ENCODE peak calls at places on chromosomes 12 and 14, in seven cellular contexts. M is uterus, N is suprapubic skin, H is HCT116, Z is gastrocnemius medialis, K is stomach, E is tibial nerve. J is an unnamed sample.
A peak's percentile ranks its signal among the peaks of the same experiment; 100 is the strongest.

GRCh38 chr12:79016181-79016580 is 151.6 kb downstream of the SYT1 start:
- DNase-seq in K (no peak), E (no peak), N (no peak), M (no peak), H (no peak), Z (no peak), J (no peak)

GRCh38 chr14:62431496-62431895 is 613.8 kb downstream of the KCNH5 start:
- DNase-seq in Z (no peak), E (no peak), H (no peak), K (no peak), N (no peak), M (no peak), J (no peak)

GRCh38 chr12:10783252-10783651 is 19.2 kb downstream of the TAS2R7 start:
- DNase-seq in N (no peak), H (no peak), E (no peak), M (no peak), K (no peak), Z (no peak), J (no peak)

GRCh38 chr12:53999596-54000104 is 311 bp upstream of the HOXC9 start:
- DNase-seq in K (no peak), H (peak; percentile 75), E (peak; percentile 84), Z (peak; percentile 84), M (no peak), N (peak; percentile 87), J (no peak)

GRCh38 chr12:6963741-6964446 is 6.6 kb downstream of the PHB2 start:
- DNase-seq in H (no peak), M (no peak), N (peak; percentile 75), Z (peak; percentile 19), E (no peak), K (no peak), J (peak; percentile 39)

GRCh38 chr12:115998119-115998633 is 279.3 kb downstream of the MED13L start:
- DNase-seq in N (no peak), M (no peak), Z (no peak), H (peak; percentile 32), E (no peak), K (no peak), J (no peak)

GRCh38 chr12:66602483-66603143 is 76.3 kb downstream of the GRIP1 start:
- DNase-seq in K (no peak), E (no peak), N (no peak), M (no peak), H (no peak), Z (no peak), J (no peak)

GRCh38 chr14:57066887-57067513 is 201.7 kb downstream of the EXOC5 start:
- DNase-seq in M (no peak), Z (no peak), H (peak; percentile 12), E (no peak), K (peak; percentile 48), N (no peak), J (peak; percentile 25)

GRCh38 chr12:7694556-7694955 is 1.0 kb downstream of the GDF3 start:
- DNase-seq in K (no peak), E (no peak), M (no peak), H (no peak), N (no peak), Z (no peak), J (no peak)

GRCh38 chr12:65335021-65335714 is 56.7 kb downstream of the MSRB3 start:
- DNase-seq in M (peak; percentile 79), Z (peak; percentile 12), E (peak; percentile 10), K (no peak), N (no peak), H (peak; percentile 76), J (peak; percentile 64)

GRCh38 chr12:9244894-9245293 is 36.7 kb upstream of the PZP start:
- DNase-seq in M (peak; percentile 28), E (no peak), N (no peak), K (no peak), Z (no peak), H (no peak), J (no peak)

GRCh38 chr12:47165934-47166333 is 86.2 kb upstream of the AMIGO2 start:
- DNase-seq in K (no peak), E (no peak), M (peak; percentile 48), N (no peak), H (no peak), Z (no peak), J (no peak)

GRCh38 chr12:104751594-104751993 is 206.5 kb downstream of the SLC41A2 start:
- DNase-seq in Z (no peak), K (no peak), H (no peak), M (no peak), E (no peak), N (no peak), J (no peak)

GRCh38 chr12:8860165-8860961 is 37.9 kb downstream of the A2ML1 start:
- DNase-seq in K (peak; percentile 34), H (peak; percentile 27), N (no peak), E (peak; percentile 52), M (peak; percentile 23), Z (peak; percentile 19), J (peak; percentile 29)

GRCh38 chr12:116591608-116592115 is 32.5 kb downstream of the MAP1LC3B2 start:
- DNase-seq in N (no peak), Z (no peak), H (no peak), K (no peak), M (no peak), E (no peak), J (no peak)

GRCh38 chr12:123119808-123120207 is 31.1 kb downstream of the PITPNM2 start:
- DNase-seq in K (no peak), H (no peak), Z (no peak), E (no peak), M (no peak), N (no peak), J (no peak)

GRCh38 chr14:33393895-33394405 is 455.3 kb downstream of the NPAS3 start:
- DNase-seq in E (no peak), Z (no peak), N (no peak), M (no peak), H (no peak), K (no peak), J (no peak)

GRCh38 chr12:98397323-98398105 is 117.9 kb upstream of the TMPO start:
- DNase-seq in Z (peak; percentile 58), M (peak; percentile 68), H (peak; percentile 80), N (peak; percentile 84), E (peak; percentile 78), K (peak; percentile 84), J (peak; percentile 88)

GRCh38 chr12:124543052-124543590 is 24.3 kb downstream of the NCOR2 start:
- DNase-seq in H (no peak), Z (no peak), M (no peak), E (no peak), K (no peak), N (peak; percentile 83), J (no peak)

GRCh38 chr14:106442857-106443256 is 916.5 kb downstream of the TMEM121 start:
- DNase-seq in K (no peak), H (no peak), M (no peak), Z (no peak), N (no peak), E (no peak), J (no peak)
- TF ChIP-seq CTCF in K (no peak), H (no peak), M (no peak), Z (no peak), N (no peak), E (no peak), J (no peak)

DNA sequence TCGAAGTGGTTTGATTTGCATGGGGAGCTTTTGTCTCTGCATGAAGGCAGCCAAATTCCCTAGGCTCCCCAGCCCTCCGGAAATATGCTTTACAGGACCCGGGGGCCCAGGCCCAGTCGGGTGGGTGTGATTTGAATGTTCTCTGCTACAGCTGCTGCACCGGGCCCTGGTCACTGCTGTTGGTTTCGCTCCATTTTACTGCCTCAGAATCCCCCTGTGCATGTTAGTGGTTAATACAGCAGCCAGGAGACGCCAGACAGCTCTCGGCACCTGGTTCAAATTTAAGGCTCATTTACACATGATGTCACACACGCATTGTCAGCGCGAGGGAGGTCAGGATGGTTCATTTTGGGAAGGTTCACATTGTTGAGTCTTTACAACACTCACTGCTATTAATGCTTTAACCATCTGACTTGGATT is 99.6 kb downstream of the SLC38A6 start:
- DNase-seq in E (no peak), Z (no peak), H (no peak), K (no peak), M (no peak), N (no peak), J (no peak)
- H3K27ac ChIP-seq in E (no peak overlapping the region), Z (no peak overlapping the region), H (no peak overlapping the region), K (no peak overlapping the region), M (no peak overlapping the region), N (no peak overlapping the region), J (no peak overlapping the region)

DNA sequence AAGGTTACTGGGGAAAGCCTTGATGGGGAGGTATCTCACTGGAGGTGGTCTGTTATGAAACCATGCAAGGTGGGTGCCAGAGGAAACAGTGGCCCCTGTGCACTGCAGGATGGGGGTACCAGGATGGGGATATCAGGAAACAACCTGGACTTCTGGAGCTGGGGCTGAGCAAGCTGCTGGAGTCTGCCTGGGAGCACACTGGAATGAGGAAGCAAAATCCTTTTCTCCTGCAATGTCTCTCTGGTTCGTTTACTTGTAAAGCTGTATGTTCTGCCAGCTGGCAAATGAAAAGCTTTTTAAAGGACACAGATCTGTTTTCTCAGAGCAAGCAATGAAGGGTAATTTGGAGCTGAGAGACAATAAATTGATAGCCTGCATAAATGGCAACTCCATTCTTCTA is 23.2 kb upstream of the SERPINA1 start:
- DNase-seq in M (no peak), H (no peak), E (no peak), N (no peak), Z (no peak), K (no peak), J (no peak)
- TF ChIP-seq POLR2A in M (no peak), H (no peak), E (no peak), N (no peak), Z (no peak), K (no peak), J (no peak)

GRCh38 chr12:49627752-49628360 is 4.5 kb downstream of the PRPF40B start:
- DNase-seq in K (no peak), Z (no peak), N (no peak), H (peak; percentile 23), E (no peak), M (no peak), J (no peak)

GRCh38 chr12:49623142-49623899 is at the start of gene PRPF40B:
- DNase-seq in E (peak; percentile 72), N (peak; percentile 91), Z (peak; percentile 90), H (peak; percentile 48), M (peak; percentile 83), K (peak; percentile 93), J (peak; percentile 91)

GRCh38 chr12:49624919-49625577 is 1.7 kb downstream of the PRPF40B start:
- DNase-seq in M (no peak), K (no peak), Z (no peak), E (no peak), N (no peak), H (peak; percentile 7), J (no peak)

GRCh38 chr12:49626836-49627235 is 3.5 kb downstream of the PRPF40B start:
- DNase-seq in N (no peak), M (no peak), Z (no peak), E (no peak), H (no peak), K (no peak), J (no peak)

DNA sequence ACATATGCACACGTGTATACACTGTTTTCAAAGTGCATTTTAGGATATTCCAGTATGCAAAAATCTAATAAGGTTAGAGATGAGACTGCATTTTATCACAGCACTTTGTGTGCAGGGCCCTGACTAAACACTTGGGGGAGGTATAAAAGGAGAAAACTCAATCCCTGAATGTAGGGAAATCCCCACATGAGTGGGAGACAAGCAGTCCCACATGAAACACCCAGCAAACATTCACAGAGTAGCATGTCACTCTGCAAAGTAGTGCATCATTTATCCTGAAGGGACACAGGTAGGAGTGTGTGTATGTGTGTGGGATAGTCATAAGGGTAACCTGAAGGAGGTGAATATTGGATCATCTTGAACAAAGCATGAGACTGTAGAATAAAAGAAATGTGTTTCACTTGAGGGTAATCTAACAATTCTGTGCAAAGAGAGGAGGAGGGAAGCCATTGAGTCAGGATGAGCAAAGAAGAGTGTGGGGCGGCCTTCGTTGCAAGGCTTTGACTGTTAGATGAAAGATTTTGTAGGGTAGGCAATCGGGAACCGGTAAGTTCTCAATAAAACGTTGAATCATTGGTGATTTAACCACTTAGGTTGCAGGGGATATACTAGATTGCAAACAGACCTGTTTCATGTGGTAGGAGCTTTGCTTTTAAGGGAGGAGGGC is 2.9 kb downstream of the PRPF40B start:
- DNase-seq in H (no peak), E (no peak), M (no peak), N (no peak), Z (no peak), K (no peak), J (no peak)
- TF ChIP-seq CTCF in H (no peak), E (no peak), M (no peak), N (no peak), Z (no peak), K (no peak), J (no peak)